ENCODE peak calls at places on chromosome 14, in seven cellular contexts. G is GM23338; N is stimulated activated CD4-positive, alpha-beta T cell treated with anti-CD3 and anti-CD28 coated beads, Interleukin-12 subunit alpha, Interleukin-12 subunit beta, amount 100 ng/mL, for 24 hours; K is iPS-NIHi11; Y is NCI-H526; S is NCI-H510A treated with DMSO at 0.1 percent for 48 hours; J is GM04504. D is an unnamed sample.

GRCh38 chr14:31286456-31287293 is 79.1 kb upstream of the HECTD1 start:
- DNase-seq in K (no peak), Y (peak), S (no peak), G (peak), J (no peak), N (no peak), D (peak)

GRCh38 chr14:39247256-39247655 is 13.5 kb downstream of the MIA2 start:
- DNase-seq in S (no peak), J (peak), N (no peak), K (no peak), Y (no peak), G (no peak), D (no peak)

GRCh38 chr14:33871394-33871793 is 79.5 kb downstream of the EGLN3 start:
- DNase-seq in G (peak), J (no peak), S (no peak), K (no peak), Y (peak), N (no peak), D (no peak)

GRCh38 chr14:89131004-89131750 is 285.9 kb downstream of the FOXN3 start:
- DNase-seq in N (no peak), G (no peak), J (peak), S (no peak), K (no peak), Y (no peak), D (no peak)

GRCh38 chr14:103103461-103104388 is 9.2 kb downstream of the EXOC3L4 start:
- DNase-seq in K (peak), Y (peak), J (no peak), G (peak), S (peak), N (no peak), D (peak)

GRCh38 chr14:75279153-75279738 is 618 bp downstream of the FOS start:
- DNase-seq in S (peak), Y (peak), K (no peak), N (peak), G (peak), J (peak), D (peak)

GRCh38 chr14:95255487-95255886 is 64.2 kb downstream of the CLMN start:
- DNase-seq in N (no peak), G (peak), Y (peak), K (peak), S (peak), J (no peak), D (peak)

GRCh38 chr14:105192866-105193731 is 12.0 kb upstream of the NUDT14 start:
- DNase-seq in K (no peak), N (no peak), G (no peak), S (no peak), Y (no peak), J (no peak), D (no peak)

GRCh38 chr14:98937712-98938505 is 334.1 kb downstream of the BCL11B start:
- DNase-seq in S (no peak), N (no peak), Y (no peak), J (no peak), K (no peak), G (no peak), D (no peak)

GRCh38 chr14:75306917-75307699 is 28.5 kb downstream of the FOS start:
- DNase-seq in J (no peak), Y (peak), N (no peak), K (peak), G (peak), S (peak), D (no peak)

GRCh38 chr14:77641207-77641533 is 24.7 kb upstream of the SPTLC2 start:
- DNase-seq in Y (no peak), G (no peak), N (no peak), S (no peak), J (no peak), K (no peak), D (no peak)

GRCh38 chr14:21069388-21070082 is 569 bp upstream of the ARHGEF40 start:
- DNase-seq in N (no peak), J (no peak), G (peak), K (peak), S (peak), Y (peak), D (peak)

GRCh38 chr14:71730471-71730870 is 201.8 kb upstream of the RGS6 start:
- DNase-seq in K (no peak), N (no peak), J (peak), Y (no peak), S (no peak), G (no peak), D (no peak)

GRCh38 chr14:22552827-22553076 is 36.3 kb downstream of the DAD1 start:
- DNase-seq in S (no peak), K (no peak), G (no peak), J (no peak), N (no peak), Y (no peak), D (no peak)

GRCh38 chr14:95146079-95146771 is 11.1 kb downstream of the DICER1 start:
- DNase-seq in K (no peak), S (no peak), N (no peak), G (no peak), Y (no peak), J (no peak), D (no peak)

GRCh38 chr14:104930526-104931322 is 6.0 kb downstream of the PLD4 start:
- DNase-seq in J (no peak), Y (no peak), K (no peak), S (no peak), N (no peak), G (no peak), D (no peak)

GRCh38 chr14:61662437-61663311 is 32.6 kb upstream of the HIF1A start:
- DNase-seq in K (peak), S (peak), G (peak), N (peak), Y (peak), J (no peak), D (peak)

GRCh38 chr14:69460093-69460701 is 24.3 kb upstream of the PLEKHD1 start:
- DNase-seq in K (peak), N (peak), Y (peak), S (peak), J (peak), G (peak), D (no peak)

GRCh38 chr14:99441157-99441870 is 39.3 kb downstream of the SETD3 start:
- DNase-seq in S (no peak), J (no peak), N (no peak), G (peak), K (peak), Y (peak), D (peak)

GRCh38 chr14:22472935-22473854 is 115.8 kb downstream of the DAD1 start:
- DNase-seq in S (no peak), N (no peak), J (no peak), Y (peak), K (peak), G (peak), D (peak)

GRCh38 chr14:24630087-24630871 is 3.7 kb downstream of the GZMB start:
- DNase-seq in G (no peak), N (no peak), J (no peak), K (no peak), S (no peak), Y (no peak), D (no peak)